ENCODE peak calls at places on chromosomes 13 and 19, in ten cellular contexts. One of them, this sample, is unnamed.

GRCh38 chr19:54473983-54474382 is 887 bp upstream of the CDC42EP5 start:
- DNase-seq in GM03348: no peak
- DNase-seq in activated T-helper 1 cell treated with anti-CD3 and anti-CD28 coated beads, Interleukin-12 subunit alpha, Interleukin-12 subunit beta, Interleukin-2, Interleukin-4 antibody, amounts not matched to agents 30 ng/mL and 10 ng/mL and 1 ng/mL, durations not matched to agents 14 hours and 24 hours and 36 hours: no peak
- DNase-seq in coronary artery: no peak
- DNase-seq in HFF-Myc: no peak
- DNase-seq in activated CD4-positive, alpha-beta memory T cell treated with anti-CD3 and anti-CD28 coated beads, Interleukin-2, amount 10 ng/mL, durations not matched to agents 7 days and 5 days: no peak
- DNase-seq in tibial nerve: no peak
- DNase-seq in stimulated activated CD4-positive, alpha-beta T cell treated with anti-CD3 and anti-CD28 coated beads, Interleukin-15, amount 100 ng/mL, for 1 hour: no peak
- DNase-seq in SJCRH30: no peak
- DNase-seq in non-pigmented ciliary epithelial cell: no peak
- DNase-seq in this sample: no peak

GRCh38 chr19:49116544-49116943 is 2.4 kb downstream of the LIN7B start:
- DNase-seq in GM03348: no peak
- DNase-seq in activated T-helper 1 cell treated with anti-CD3 and anti-CD28 coated beads, Interleukin-12 subunit alpha, Interleukin-12 subunit beta, Interleukin-2, Interleukin-4 antibody, amounts not matched to agents 30 ng/mL and 10 ng/mL and 1 ng/mL, durations not matched to agents 14 hours and 24 hours and 36 hours: no peak
- DNase-seq in coronary artery: no peak
- DNase-seq in HFF-Myc: no peak
- DNase-seq in activated CD4-positive, alpha-beta memory T cell treated with anti-CD3 and anti-CD28 coated beads, Interleukin-2, amount 10 ng/mL, durations not matched to agents 7 days and 5 days: no peak
- DNase-seq in tibial nerve: peak; percentile 67
- DNase-seq in stimulated activated CD4-positive, alpha-beta T cell treated with anti-CD3 and anti-CD28 coated beads, Interleukin-15, amount 100 ng/mL, for 1 hour: no peak
- DNase-seq in SJCRH30: no peak
- DNase-seq in non-pigmented ciliary epithelial cell: no peak
- DNase-seq in this sample: no peak

GRCh38 chr19:47013041-47013517 is 6.6 kb upstream of the NPAS1 start:
- DNase-seq in GM03348: peak; percentile 94
- DNase-seq in activated T-helper 1 cell treated with anti-CD3 and anti-CD28 coated beads, Interleukin-12 subunit alpha, Interleukin-12 subunit beta, Interleukin-2, Interleukin-4 antibody, amounts not matched to agents 30 ng/mL and 10 ng/mL and 1 ng/mL, durations not matched to agents 14 hours and 24 hours and 36 hours: peak; percentile 54
- DNase-seq in coronary artery: no peak
- DNase-seq in HFF-Myc: no peak
- DNase-seq in activated CD4-positive, alpha-beta memory T cell treated with anti-CD3 and anti-CD28 coated beads, Interleukin-2, amount 10 ng/mL, durations not matched to agents 7 days and 5 days: peak; percentile 66
- DNase-seq in tibial nerve: peak; percentile 79
- DNase-seq in stimulated activated CD4-positive, alpha-beta T cell treated with anti-CD3 and anti-CD28 coated beads, Interleukin-15, amount 100 ng/mL, for 1 hour: peak; percentile 53
- DNase-seq in SJCRH30: peak; percentile 90
- DNase-seq in non-pigmented ciliary epithelial cell: no peak
- DNase-seq in this sample: peak; percentile 82

GRCh38 chr13:32581177-32581786 is 5.0 kb upstream of the PDS5B start:
- DNase-seq in GM03348: peak; percentile 28
- DNase-seq in activated T-helper 1 cell treated with anti-CD3 and anti-CD28 coated beads, Interleukin-12 subunit alpha, Interleukin-12 subunit beta, Interleukin-2, Interleukin-4 antibody, amounts not matched to agents 30 ng/mL and 10 ng/mL and 1 ng/mL, durations not matched to agents 14 hours and 24 hours and 36 hours: no peak
- DNase-seq in coronary artery: no peak
- DNase-seq in HFF-Myc: no peak
- DNase-seq in activated CD4-positive, alpha-beta memory T cell treated with anti-CD3 and anti-CD28 coated beads, Interleukin-2, amount 10 ng/mL, durations not matched to agents 7 days and 5 days: no peak
- DNase-seq in tibial nerve: no peak
- DNase-seq in stimulated activated CD4-positive, alpha-beta T cell treated with anti-CD3 and anti-CD28 coated beads, Interleukin-15, amount 100 ng/mL, for 1 hour: no peak
- DNase-seq in SJCRH30: peak; percentile 56
- DNase-seq in non-pigmented ciliary epithelial cell: no peak
- DNase-seq in this sample: peak; percentile 27

GRCh38 chr19:32104465-32105235 is 240.8 kb upstream of the ZNF507 start:
- DNase-seq in GM03348: no peak
- DNase-seq in activated T-helper 1 cell treated with anti-CD3 and anti-CD28 coated beads, Interleukin-12 subunit alpha, Interleukin-12 subunit beta, Interleukin-2, Interleukin-4 antibody, amounts not matched to agents 30 ng/mL and 10 ng/mL and 1 ng/mL, durations not matched to agents 14 hours and 24 hours and 36 hours: no peak
- DNase-seq in coronary artery: no peak
- DNase-seq in HFF-Myc: no peak
- DNase-seq in activated CD4-positive, alpha-beta memory T cell treated with anti-CD3 and anti-CD28 coated beads, Interleukin-2, amount 10 ng/mL, durations not matched to agents 7 days and 5 days: no peak
- DNase-seq in tibial nerve: no peak
- DNase-seq in stimulated activated CD4-positive, alpha-beta T cell treated with anti-CD3 and anti-CD28 coated beads, Interleukin-15, amount 100 ng/mL, for 1 hour: no peak
- DNase-seq in SJCRH30: peak; percentile 82
- DNase-seq in non-pigmented ciliary epithelial cell: no peak
- DNase-seq in this sample: no peak

GRCh38 chr13:36357692-36358091 is 11.5 kb upstream of the SPART start:
- DNase-seq in GM03348: peak; percentile 51
- DNase-seq in activated T-helper 1 cell treated with anti-CD3 and anti-CD28 coated beads, Interleukin-12 subunit alpha, Interleukin-12 subunit beta, Interleukin-2, Interleukin-4 antibody, amounts not matched to agents 30 ng/mL and 10 ng/mL and 1 ng/mL, durations not matched to agents 14 hours and 24 hours and 36 hours: no peak
- DNase-seq in coronary artery: no peak
- DNase-seq in HFF-Myc: no peak
- DNase-seq in activated CD4-positive, alpha-beta memory T cell treated with anti-CD3 and anti-CD28 coated beads, Interleukin-2, amount 10 ng/mL, durations not matched to agents 7 days and 5 days: no peak
- DNase-seq in tibial nerve: peak; percentile 84
- DNase-seq in stimulated activated CD4-positive, alpha-beta T cell treated with anti-CD3 and anti-CD28 coated beads, Interleukin-15, amount 100 ng/mL, for 1 hour: no peak
- DNase-seq in SJCRH30: no peak
- DNase-seq in non-pigmented ciliary epithelial cell: no peak
- DNase-seq in this sample: no peak

GRCh38 chr13:85828094-85828684 is 29.0 kb upstream of the SLITRK6 start:
- DNase-seq in GM03348: peak; percentile 36
- DNase-seq in activated T-helper 1 cell treated with anti-CD3 and anti-CD28 coated beads, Interleukin-12 subunit alpha, Interleukin-12 subunit beta, Interleukin-2, Interleukin-4 antibody, amounts not matched to agents 30 ng/mL and 10 ng/mL and 1 ng/mL, durations not matched to agents 14 hours and 24 hours and 36 hours: no peak
- DNase-seq in coronary artery: no peak
- DNase-seq in HFF-Myc: no peak
- DNase-seq in activated CD4-positive, alpha-beta memory T cell treated with anti-CD3 and anti-CD28 coated beads, Interleukin-2, amount 10 ng/mL, durations not matched to agents 7 days and 5 days: no peak
- DNase-seq in tibial nerve: no peak
- DNase-seq in stimulated activated CD4-positive, alpha-beta T cell treated with anti-CD3 and anti-CD28 coated beads, Interleukin-15, amount 100 ng/mL, for 1 hour: no peak
- DNase-seq in SJCRH30: peak; percentile 40
- DNase-seq in non-pigmented ciliary epithelial cell: no peak
- DNase-seq in this sample: peak; percentile 25

GRCh38 chr13:110017379-110017778 is 231.0 kb upstream of the IRS2 start:
- DNase-seq in GM03348: peak; percentile 92
- DNase-seq in activated T-helper 1 cell treated with anti-CD3 and anti-CD28 coated beads, Interleukin-12 subunit alpha, Interleukin-12 subunit beta, Interleukin-2, Interleukin-4 antibody, amounts not matched to agents 30 ng/mL and 10 ng/mL and 1 ng/mL, durations not matched to agents 14 hours and 24 hours and 36 hours: no peak
- DNase-seq in coronary artery: no peak
- DNase-seq in HFF-Myc: peak; percentile 95
- DNase-seq in activated CD4-positive, alpha-beta memory T cell treated with anti-CD3 and anti-CD28 coated beads, Interleukin-2, amount 10 ng/mL, durations not matched to agents 7 days and 5 days: no peak
- DNase-seq in tibial nerve: no peak
- DNase-seq in stimulated activated CD4-positive, alpha-beta T cell treated with anti-CD3 and anti-CD28 coated beads, Interleukin-15, amount 100 ng/mL, for 1 hour: no peak
- DNase-seq in SJCRH30: peak; percentile 53
- DNase-seq in non-pigmented ciliary epithelial cell: peak; percentile 77
- DNase-seq in this sample: no peak

GRCh38 chr13:23279321-23279720 is 98.5 kb downstream of the SGCG start:
- DNase-seq in GM03348: no peak
- DNase-seq in activated T-helper 1 cell treated with anti-CD3 and anti-CD28 coated beads, Interleukin-12 subunit alpha, Interleukin-12 subunit beta, Interleukin-2, Interleukin-4 antibody, amounts not matched to agents 30 ng/mL and 10 ng/mL and 1 ng/mL, durations not matched to agents 14 hours and 24 hours and 36 hours: no peak
- DNase-seq in coronary artery: no peak
- DNase-seq in HFF-Myc: no peak
- DNase-seq in activated CD4-positive, alpha-beta memory T cell treated with anti-CD3 and anti-CD28 coated beads, Interleukin-2, amount 10 ng/mL, durations not matched to agents 7 days and 5 days: no peak
- DNase-seq in tibial nerve: no peak
- DNase-seq in stimulated activated CD4-positive, alpha-beta T cell treated with anti-CD3 and anti-CD28 coated beads, Interleukin-15, amount 100 ng/mL, for 1 hour: no peak
- DNase-seq in SJCRH30: no peak
- DNase-seq in non-pigmented ciliary epithelial cell: no peak
- DNase-seq in this sample: no peak

GRCh38 chr13:91087276-91087675 is 260.2 kb upstream of the MIR17HG start:
- DNase-seq in GM03348: no peak
- DNase-seq in activated T-helper 1 cell treated with anti-CD3 and anti-CD28 coated beads, Interleukin-12 subunit alpha, Interleukin-12 subunit beta, Interleukin-2, Interleukin-4 antibody, amounts not matched to agents 30 ng/mL and 10 ng/mL and 1 ng/mL, durations not matched to agents 14 hours and 24 hours and 36 hours: no peak
- DNase-seq in coronary artery: no peak
- DNase-seq in HFF-Myc: no peak
- DNase-seq in activated CD4-positive, alpha-beta memory T cell treated with anti-CD3 and anti-CD28 coated beads, Interleukin-2, amount 10 ng/mL, durations not matched to agents 7 days and 5 days: no peak
- DNase-seq in tibial nerve: no peak
- DNase-seq in stimulated activated CD4-positive, alpha-beta T cell treated with anti-CD3 and anti-CD28 coated beads, Interleukin-15, amount 100 ng/mL, for 1 hour: no peak
- DNase-seq in SJCRH30: no peak
- DNase-seq in non-pigmented ciliary epithelial cell: no peak
- DNase-seq in this sample: peak; percentile 42

GRCh38 chr19:15195381-15195964 is 5.3 kb downstream of the NOTCH3 start:
- DNase-seq in GM03348: peak; percentile 88
- DNase-seq in activated T-helper 1 cell treated with anti-CD3 and anti-CD28 coated beads, Interleukin-12 subunit alpha, Interleukin-12 subunit beta, Interleukin-2, Interleukin-4 antibody, amounts not matched to agents 30 ng/mL and 10 ng/mL and 1 ng/mL, durations not matched to agents 14 hours and 24 hours and 36 hours: no peak
- DNase-seq in coronary artery: peak; percentile 96
- DNase-seq in HFF-Myc: no peak
- DNase-seq in activated CD4-positive, alpha-beta memory T cell treated with anti-CD3 and anti-CD28 coated beads, Interleukin-2, amount 10 ng/mL, durations not matched to agents 7 days and 5 days: no peak
- DNase-seq in tibial nerve: no peak
- DNase-seq in stimulated activated CD4-positive, alpha-beta T cell treated with anti-CD3 and anti-CD28 coated beads, Interleukin-15, amount 100 ng/mL, for 1 hour: no peak
- DNase-seq in SJCRH30: peak; percentile 76
- DNase-seq in non-pigmented ciliary epithelial cell: no peak
- DNase-seq in this sample: no peak

GRCh38 chr13:33606692-33607091 is 211.3 kb upstream of the RFC3 start:
- DNase-seq in GM03348: no peak
- DNase-seq in activated T-helper 1 cell treated with anti-CD3 and anti-CD28 coated beads, Interleukin-12 subunit alpha, Interleukin-12 subunit beta, Interleukin-2, Interleukin-4 antibody, amounts not matched to agents 30 ng/mL and 10 ng/mL and 1 ng/mL, durations not matched to agents 14 hours and 24 hours and 36 hours: no peak
- DNase-seq in coronary artery: no peak
- DNase-seq in HFF-Myc: no peak
- DNase-seq in activated CD4-positive, alpha-beta memory T cell treated with anti-CD3 and anti-CD28 coated beads, Interleukin-2, amount 10 ng/mL, durations not matched to agents 7 days and 5 days: no peak
- DNase-seq in tibial nerve: no peak
- DNase-seq in stimulated activated CD4-positive, alpha-beta T cell treated with anti-CD3 and anti-CD28 coated beads, Interleukin-15, amount 100 ng/mL, for 1 hour: no peak
- DNase-seq in SJCRH30: peak; percentile 49
- DNase-seq in non-pigmented ciliary epithelial cell: no peak
- DNase-seq in this sample: no peak

GRCh38 chr13:30840515-30840914 is 65.6 kb upstream of the MEDAG start:
- DNase-seq in GM03348: no peak
- DNase-seq in activated T-helper 1 cell treated with anti-CD3 and anti-CD28 coated beads, Interleukin-12 subunit alpha, Interleukin-12 subunit beta, Interleukin-2, Interleukin-4 antibody, amounts not matched to agents 30 ng/mL and 10 ng/mL and 1 ng/mL, durations not matched to agents 14 hours and 24 hours and 36 hours: no peak
- DNase-seq in coronary artery: no peak
- DNase-seq in HFF-Myc: no peak
- DNase-seq in activated CD4-positive, alpha-beta memory T cell treated with anti-CD3 and anti-CD28 coated beads, Interleukin-2, amount 10 ng/mL, durations not matched to agents 7 days and 5 days: no peak
- DNase-seq in tibial nerve: no peak
- DNase-seq in stimulated activated CD4-positive, alpha-beta T cell treated with anti-CD3 and anti-CD28 coated beads, Interleukin-15, amount 100 ng/mL, for 1 hour: no peak
- DNase-seq in SJCRH30: no peak
- DNase-seq in non-pigmented ciliary epithelial cell: no peak
- DNase-seq in this sample: no peak

GRCh38 chr19:58362272-58362994 is at the start of gene ZNF497:
- DNase-seq in GM03348: peak; percentile 98
- DNase-seq in activated T-helper 1 cell treated with anti-CD3 and anti-CD28 coated beads, Interleukin-12 subunit alpha, Interleukin-12 subunit beta, Interleukin-2, Interleukin-4 antibody, amounts not matched to agents 30 ng/mL and 10 ng/mL and 1 ng/mL, durations not matched to agents 14 hours and 24 hours and 36 hours: peak; percentile 95
- DNase-seq in coronary artery: peak; percentile 96
- DNase-seq in HFF-Myc: peak; percentile 90
- DNase-seq in activated CD4-positive, alpha-beta memory T cell treated with anti-CD3 and anti-CD28 coated beads, Interleukin-2, amount 10 ng/mL, durations not matched to agents 7 days and 5 days: peak; percentile 97
- DNase-seq in tibial nerve: peak; percentile 93
- DNase-seq in stimulated activated CD4-positive, alpha-beta T cell treated with anti-CD3 and anti-CD28 coated beads, Interleukin-15, amount 100 ng/mL, for 1 hour: peak; percentile 95
- DNase-seq in SJCRH30: peak; percentile 96
- DNase-seq in non-pigmented ciliary epithelial cell: peak; percentile 67
- DNase-seq in this sample: peak; percentile 94

GRCh38 chr13:28447206-28447605 is 47.7 kb downstream of the FLT1 start:
- DNase-seq in GM03348: no peak
- DNase-seq in activated T-helper 1 cell treated with anti-CD3 and anti-CD28 coated beads, Interleukin-12 subunit alpha, Interleukin-12 subunit beta, Interleukin-2, Interleukin-4 antibody, amounts not matched to agents 30 ng/mL and 10 ng/mL and 1 ng/mL, durations not matched to agents 14 hours and 24 hours and 36 hours: no peak
- DNase-seq in coronary artery: no peak
- DNase-seq in HFF-Myc: no peak
- DNase-seq in activated CD4-positive, alpha-beta memory T cell treated with anti-CD3 and anti-CD28 coated beads, Interleukin-2, amount 10 ng/mL, durations not matched to agents 7 days and 5 days: no peak
- DNase-seq in tibial nerve: no peak
- DNase-seq in stimulated activated CD4-positive, alpha-beta T cell treated with anti-CD3 and anti-CD28 coated beads, Interleukin-15, amount 100 ng/mL, for 1 hour: no peak
- DNase-seq in SJCRH30: no peak
- DNase-seq in non-pigmented ciliary epithelial cell: no peak
- DNase-seq in this sample: no peak